ENCODE peak calls at places on chromosome 11, in five cellular contexts. W is AG09319, S is mucosa of gallbladder, P is fibroblast of villous mesenchyme, Q is kidney. R is an unnamed sample.

GRCh38 chr11:99171330-99171729 is 150.6 kb downstream of the CNTN5 start:
- DNase-seq in S (no peak), P (no peak), W (no peak), Q (no peak), R (no peak)

GRCh38 chr11:11403763-11404725 is 51.0 kb upstream of the CSNK2A3 start:
- DNase-seq in Q (no peak), P (peak), W (no peak), S (no peak), R (no peak)

GRCh38 chr11:64744544-64745218 is 739 bp upstream of the RASGRP2 start:
- DNase-seq in W (no peak), P (no peak), S (no peak), Q (no peak), R (no peak)

GRCh38 chr11:11155962-11156815 is 196.9 kb downstream of the CSNK2A3 start:
- DNase-seq in Q (no peak), S (no peak), P (no peak), W (no peak), R (no peak)

GRCh38 chr11:119795231-119795630 is 66.2 kb upstream of the NECTIN1 start:
- DNase-seq in S (no peak), P (peak), Q (peak), W (peak), R (no peak)

GRCh38 chr11:132987936-132988335 is 544.4 kb downstream of the OPCML start:
- DNase-seq in W (no peak), P (no peak), Q (no peak), S (no peak), R (no peak)

GRCh38 chr11:79672786-79673185 is 232.0 kb upstream of the TENM4 start:
- DNase-seq in S (no peak), Q (no peak), P (no peak), W (no peak), R (no peak)

GRCh38 chr11:43996318-43996717 is 51.5 kb upstream of the ACCSL start:
- DNase-seq in W (no peak), S (no peak), Q (no peak), P (no peak), R (no peak)

GRCh38 chr11:123063396-123064267 is 1.7 kb upstream of the HSPA8 start:
- DNase-seq in S (peak), P (peak), Q (no peak), W (no peak), R (peak)

GRCh38 chr11:128884703-128885338 is 6.3 kb upstream of the KCNJ5 start:
- DNase-seq in P (peak), S (peak), W (no peak), Q (no peak), R (no peak)

GRCh38 chr11:105177658-105178057 is 38.1 kb upstream of the CARD18 start:
- DNase-seq in W (peak), Q (no peak), S (no peak), P (peak), R (no peak)

GRCh38 chr11:101797335-101797734 is 117.5 kb upstream of the CEP126 start:
- DNase-seq in P (peak), S (no peak), Q (no peak), W (no peak), R (no peak)

GRCh38 chr11:10298342-10298741 is 4.3 kb upstream of the SBF2 start:
- DNase-seq in W (no peak), S (no peak), P (peak), Q (no peak), R (no peak)

GRCh38 chr11:41283196-41283930 is 176.1 kb downstream of the LRRC4C start:
- DNase-seq in S (no peak), P (no peak), W (no peak), Q (no peak), R (no peak)

GRCh38 chr11:116729501-116730240 is 43.1 kb downstream of the BUD13 start:
- DNase-seq in P (no peak), W (no peak), Q (no peak), S (no peak), R (no peak)

R was measured in putamen.